ENCODE peak calls at places on chromosomes 6 and 20, in seven cellular contexts. E, L, T, A, F, W and Q are unnamed samples.

GRCh38 chr6:167129159-167129558 is 6.3 kb downstream of the CCR6 start:
- DNase-seq in E (no peak), A (no peak), W (no peak), L (no peak), T (no peak), F (no peak), Q (no peak)

GRCh38 chr6:11190625-11191245 is 41.7 kb downstream of the NEDD9 start:
- DNase-seq in W (no peak), A (no peak), T (no peak), F (no peak), L (no peak), E (no peak), Q (no peak)

GRCh38 chr6:28772480-28773381 is 151.1 kb downstream of the TRIM27 start:
- DNase-seq in W (no peak), A (no peak), L (no peak), F (no peak), T (no peak), E (no peak), Q (no peak)

GRCh38 chr20:47181056-47181862 is 175.2 kb downstream of the ZMYND8 start:
- DNase-seq in W (no peak), E (no peak), L (peak; percentile 11), F (no peak), A (peak; percentile 30), T (no peak), Q (no peak)

GRCh38 chr20:50272413-50273120 is 81.9 kb downstream of the CEBPB start:
- DNase-seq in E (no peak), F (no peak), W (peak; percentile 79), A (no peak), T (no peak), L (no peak), Q (no peak)

GRCh38 chr20:25553819-25554296 is 31.5 kb downstream of the NINL start:
- DNase-seq in W (no peak), T (no peak), L (no peak), E (no peak), F (no peak), A (no peak), Q (no peak)

GRCh38 chr6:26543953-26544352 is 5.8 kb downstream of the HMGN4 start:
- DNase-seq in T (no peak), W (no peak), E (no peak), A (no peak), F (no peak), L (peak; percentile 45), Q (no peak)

GRCh38 chr6:155273438-155273837 is 9.6 kb downstream of the CLDN20 start:
- DNase-seq in F (no peak), E (no peak), A (peak; percentile 88), W (no peak), L (no peak), T (peak; percentile 42), Q (peak; percentile 79)

GRCh38 chr6:105135056-105135455 is 44.8 kb downstream of the POPDC3 start:
- DNase-seq in L (no peak), E (no peak), T (peak; percentile 3), W (peak; percentile 17), A (peak; percentile 36), F (no peak), Q (no peak)

GRCh38 chr6:25987845-25988244 is 25.2 kb downstream of the TRIM38 start:
- DNase-seq in A (no peak), E (no peak), W (no peak), T (no peak), F (no peak), L (no peak), Q (no peak)

GRCh38 chr6:69719602-69720193 is 77.1 kb downstream of the LMBRD1 start:
- DNase-seq in F (no peak), T (no peak), W (peak; percentile 44), A (no peak), L (peak; percentile 75), E (no peak), Q (no peak)

GRCh38 chr6:139871844-139872510 is 497.5 kb upstream of the CITED2 start:
- DNase-seq in W (no peak), L (no peak), A (no peak), E (no peak), T (no peak), F (no peak), Q (no peak)